ENCODE peak calls at places on chromosomes 4 and X, in five cellular contexts. One of them, this sample, is unnamed.
A peak's percentile ranks its signal among the peaks of the same experiment; 100 is the strongest.

GRCh38 chr4:55184600-55185523 is 59.5 kb upstream of the KDR start:
- DNase-seq in IMR-90: peak; percentile 66
- DNase-seq in H9: peak; percentile 68
- DNase-seq in mesendoderm: peak; percentile 75
- DNase-seq in neuronal stem cell: no peak
- DNase-seq in this sample: no peak

GRCh38 chr4:87057835-87058234 is 123.0 kb downstream of the AFF1 start:
- DNase-seq in IMR-90: peak; percentile 65
- DNase-seq in H9: no peak
- DNase-seq in mesendoderm: no peak
- DNase-seq in neuronal stem cell: no peak
- DNase-seq in this sample: no peak

GRCh38 chr4:182872886-182873285 is 44.3 kb downstream of the DCTD start:
- DNase-seq in IMR-90: no peak
- DNase-seq in H9: no peak
- DNase-seq in mesendoderm: no peak
- DNase-seq in neuronal stem cell: no peak
- DNase-seq in this sample: no peak

GRCh38 chrX:110086162-110086915 is 83.4 kb downstream of the TMEM164 start:
- DNase-seq in IMR-90: peak; percentile 73
- DNase-seq in H9: no peak
- DNase-seq in mesendoderm: no peak
- DNase-seq in neuronal stem cell: no peak
- DNase-seq in this sample: no peak

GRCh38 chr4:1490906-1491629 is 84.8 kb upstream of the NKX1-1 start:
- DNase-seq in IMR-90: no peak
- DNase-seq in H9: no peak
- DNase-seq in mesendoderm: no peak
- DNase-seq in neuronal stem cell: no peak
- DNase-seq in this sample: no peak

GRCh38 chr4:15913631-15913970 is 24.9 kb downstream of the FGFBP1 start:
- DNase-seq in IMR-90: peak; percentile 97
- DNase-seq in H9: no peak
- DNase-seq in mesendoderm: peak; percentile 50
- DNase-seq in neuronal stem cell: no peak
- DNase-seq in this sample: no peak

GRCh38 chrX:42073468-42073867 is 150.1 kb upstream of the CASK start:
- DNase-seq in IMR-90: no peak
- DNase-seq in H9: no peak
- DNase-seq in mesendoderm: no peak
- DNase-seq in neuronal stem cell: no peak
- DNase-seq in this sample: no peak

GRCh38 chr4:133377286-133377685 is 228.2 kb downstream of the PCDH10 start:
- DNase-seq in IMR-90: no peak
- DNase-seq in H9: peak; percentile 45
- DNase-seq in mesendoderm: peak; percentile 65
- DNase-seq in neuronal stem cell: no peak
- DNase-seq in this sample: no peak

GRCh38 chr4:110130578-110131358 is 67.6 kb downstream of the ELOVL6 start:
- DNase-seq in IMR-90: no peak
- DNase-seq in H9: no peak
- DNase-seq in mesendoderm: no peak
- DNase-seq in neuronal stem cell: no peak
- DNase-seq in this sample: no peak

GRCh38 chr4:108852691-108853090 is 89.8 kb upstream of the ETNPPL start:
- DNase-seq in IMR-90: no peak
- DNase-seq in H9: no peak
- DNase-seq in mesendoderm: no peak
- DNase-seq in neuronal stem cell: no peak
- DNase-seq in this sample: no peak

GRCh38 chrX:70970482-70970999 is 39.6 kb upstream of the SLC7A3 start:
- DNase-seq in IMR-90: peak; percentile 16
- DNase-seq in H9: no peak
- DNase-seq in mesendoderm: peak; percentile 42
- DNase-seq in neuronal stem cell: no peak
- DNase-seq in this sample: no peak

GRCh38 chr4:156390599-156391296 is 437.1 kb upstream of the CTSO start:
- DNase-seq in IMR-90: no peak
- DNase-seq in H9: no peak
- DNase-seq in mesendoderm: no peak
- DNase-seq in neuronal stem cell: no peak
- DNase-seq in this sample: no peak

GRCh38 chr4:116357758-116358157 is 727.6 kb downstream of the TRAM1L1 start:
- DNase-seq in IMR-90: no peak
- DNase-seq in H9: no peak
- DNase-seq in mesendoderm: peak; percentile 30
- DNase-seq in neuronal stem cell: no peak
- DNase-seq in this sample: no peak

GRCh38 chr4:21888195-21888976 is 60.2 kb downstream of the KCNIP4 start:
- DNase-seq in IMR-90: peak; percentile 93
- DNase-seq in H9: no peak
- DNase-seq in mesendoderm: no peak
- DNase-seq in neuronal stem cell: no peak
- DNase-seq in this sample: no peak

GRCh38 chr4:161817822-161818412 is 345.9 kb downstream of the FSTL5 start:
- DNase-seq in IMR-90: no peak
- DNase-seq in H9: no peak
- DNase-seq in mesendoderm: no peak
- DNase-seq in neuronal stem cell: no peak
- DNase-seq in this sample: no peak

GRCh38 chr4:133102612-133103409 is 46.3 kb upstream of the PCDH10 start:
- DNase-seq in IMR-90: no peak
- DNase-seq in H9: no peak
- DNase-seq in mesendoderm: peak; percentile 21
- DNase-seq in neuronal stem cell: no peak
- DNase-seq in this sample: no peak

GRCh38 chrX:20265221-20265725 is 1.4 kb downstream of the RPS6KA3 start:
- DNase-seq in IMR-90: peak; percentile 89
- DNase-seq in H9: peak; percentile 42
- DNase-seq in mesendoderm: peak; percentile 73
- DNase-seq in neuronal stem cell: no peak
- DNase-seq in this sample: peak; percentile 43

GRCh38 chrX:17595456-17596035 is 141.7 kb upstream of the SCML1 start:
- DNase-seq in IMR-90: peak; percentile 62
- DNase-seq in H9: no peak
- DNase-seq in mesendoderm: no peak
- DNase-seq in neuronal stem cell: no peak
- DNase-seq in this sample: no peak

GRCh38 chrX:17472424-17472823 is 97.4 kb downstream of the NHS start:
- DNase-seq in IMR-90: no peak
- DNase-seq in H9: no peak
- DNase-seq in mesendoderm: no peak
- DNase-seq in neuronal stem cell: no peak
- DNase-seq in this sample: no peak

GRCh38 chr4:119540249-119540648 is 88.4 kb downstream of the PDE5A start:
- DNase-seq in IMR-90: peak; percentile 64
- DNase-seq in H9: no peak
- DNase-seq in mesendoderm: no peak
- DNase-seq in neuronal stem cell: no peak
- DNase-seq in this sample: no peak

GRCh38 chr4:176077561-176077960 is 11.9 kb downstream of the WDR17 start:
- DNase-seq in IMR-90: no peak
- DNase-seq in H9: no peak
- DNase-seq in mesendoderm: no peak
- DNase-seq in neuronal stem cell: no peak
- DNase-seq in this sample: no peak

GRCh38 chrX:108396188-108396885 is 41.9 kb downstream of the COL4A6 start:
- DNase-seq in IMR-90: peak; percentile 38
- DNase-seq in H9: peak; percentile 42
- DNase-seq in mesendoderm: peak; percentile 90
- DNase-seq in neuronal stem cell: no peak
- DNase-seq in this sample: no peak

GRCh38 chr4:38144029-38144428 is 183.8 kb downstream of the PTTG2 start:
- DNase-seq in IMR-90: peak; percentile 37
- DNase-seq in H9: no peak
- DNase-seq in mesendoderm: no peak
- DNase-seq in neuronal stem cell: no peak
- DNase-seq in this sample: no peak

GRCh38 chrX:50967734-50968133 is 57.2 kb downstream of the BMP15 start:
- DNase-seq in IMR-90: no peak
- DNase-seq in H9: no peak
- DNase-seq in mesendoderm: no peak
- DNase-seq in neuronal stem cell: no peak
- DNase-seq in this sample: no peak

GRCh38 chrX:69216911-69217310 is 51.7 kb upstream of the PJA1 start:
- DNase-seq in IMR-90: peak; percentile 5
- DNase-seq in H9: no peak
- DNase-seq in mesendoderm: no peak
- DNase-seq in neuronal stem cell: no peak
- DNase-seq in this sample: no peak

GRCh38 chrX:69221239-69222102 is 56.2 kb upstream of the PJA1 start:
- DNase-seq in IMR-90: no peak
- DNase-seq in H9: peak; percentile 47
- DNase-seq in mesendoderm: peak; percentile 33
- DNase-seq in neuronal stem cell: peak; percentile 48
- DNase-seq in this sample: no peak

GRCh38 chrX:69218407-69218806 is 53.2 kb upstream of the PJA1 start:
- DNase-seq in IMR-90: no peak
- DNase-seq in H9: no peak
- DNase-seq in mesendoderm: peak; percentile 7
- DNase-seq in neuronal stem cell: no peak
- DNase-seq in this sample: no peak

GRCh38 chrX:69226459-69227158 is 61.4 kb upstream of the PJA1 start:
- DNase-seq in IMR-90: no peak
- DNase-seq in H9: no peak
- DNase-seq in mesendoderm: no peak
- DNase-seq in neuronal stem cell: no peak
- DNase-seq in this sample: no peak

GRCh38 chrX:69222103-69223090 is 57.1 kb upstream of the PJA1 start:
- DNase-seq in IMR-90: peak; percentile 53
- DNase-seq in H9: peak; percentile 88
- DNase-seq in mesendoderm: peak; percentile 86
- DNase-seq in neuronal stem cell: peak; percentile 88
- DNase-seq in this sample: peak; percentile 73
- H3K18ac ChIP-seq in IMR-90: no peak overlapping the region
- H3K18ac ChIP-seq in H9: no peak overlapping the region
- H3K18ac ChIP-seq in mesendoderm: peak overlapping the region; percentile 92
- H3K18ac ChIP-seq in neuronal stem cell: peak overlapping the region; percentile 83
- H3K18ac ChIP-seq in this sample: no peak overlapping the region

GRCh38 chr4:128358231-128358902 is 70.8 kb upstream of the PGRMC2 start:
- DNase-seq in IMR-90: peak; percentile 91
- DNase-seq in H9: no peak
- DNase-seq in mesendoderm: no peak
- DNase-seq in neuronal stem cell: no peak
- DNase-seq in this sample: no peak
- H3K18ac ChIP-seq in IMR-90: peak overlapping the region; percentile 94
- H3K18ac ChIP-seq in H9: no peak overlapping the region
- H3K18ac ChIP-seq in mesendoderm: no peak overlapping the region
- H3K18ac ChIP-seq in neuronal stem cell: no peak overlapping the region
- H3K18ac ChIP-seq in this sample: no peak overlapping the region

GRCh38 chrX:9846631-9847030 is 60.4 kb downstream of the SHROOM2 start:
- DNase-seq in IMR-90: no peak
- DNase-seq in H9: no peak
- DNase-seq in mesendoderm: no peak
- DNase-seq in neuronal stem cell: no peak
- DNase-seq in this sample: no peak

GRCh38 chrX:9844936-9845573 is 58.8 kb downstream of the SHROOM2 start:
- DNase-seq in IMR-90: no peak
- DNase-seq in H9: no peak
- DNase-seq in mesendoderm: no peak
- DNase-seq in neuronal stem cell: no peak
- DNase-seq in this sample: no peak

GRCh38 chrX:9842541-9842940 is 56.3 kb downstream of the SHROOM2 start:
- DNase-seq in IMR-90: no peak
- DNase-seq in H9: peak; percentile 39
- DNase-seq in mesendoderm: peak; percentile 73
- DNase-seq in neuronal stem cell: peak; percentile 35
- DNase-seq in this sample: no peak

GRCh38 chrX:9847071-9847470 is 60.8 kb downstream of the SHROOM2 start:
- DNase-seq in IMR-90: peak; percentile 72
- DNase-seq in H9: no peak
- DNase-seq in mesendoderm: no peak
- DNase-seq in neuronal stem cell: no peak
- DNase-seq in this sample: no peak

GRCh38 chrX:9845574-9845948 is 59.3 kb downstream of the SHROOM2 start:
- DNase-seq in IMR-90: peak; percentile 29
- DNase-seq in H9: no peak
- DNase-seq in mesendoderm: no peak
- DNase-seq in neuronal stem cell: no peak
- DNase-seq in this sample: no peak
- H3K18ac ChIP-seq in IMR-90: peak overlapping the region; percentile 55
- H3K18ac ChIP-seq in H9: no peak overlapping the region
- H3K18ac ChIP-seq in mesendoderm: no peak overlapping the region
- H3K18ac ChIP-seq in neuronal stem cell: no peak overlapping the region
- H3K18ac ChIP-seq in this sample: no peak overlapping the region

DNA sequence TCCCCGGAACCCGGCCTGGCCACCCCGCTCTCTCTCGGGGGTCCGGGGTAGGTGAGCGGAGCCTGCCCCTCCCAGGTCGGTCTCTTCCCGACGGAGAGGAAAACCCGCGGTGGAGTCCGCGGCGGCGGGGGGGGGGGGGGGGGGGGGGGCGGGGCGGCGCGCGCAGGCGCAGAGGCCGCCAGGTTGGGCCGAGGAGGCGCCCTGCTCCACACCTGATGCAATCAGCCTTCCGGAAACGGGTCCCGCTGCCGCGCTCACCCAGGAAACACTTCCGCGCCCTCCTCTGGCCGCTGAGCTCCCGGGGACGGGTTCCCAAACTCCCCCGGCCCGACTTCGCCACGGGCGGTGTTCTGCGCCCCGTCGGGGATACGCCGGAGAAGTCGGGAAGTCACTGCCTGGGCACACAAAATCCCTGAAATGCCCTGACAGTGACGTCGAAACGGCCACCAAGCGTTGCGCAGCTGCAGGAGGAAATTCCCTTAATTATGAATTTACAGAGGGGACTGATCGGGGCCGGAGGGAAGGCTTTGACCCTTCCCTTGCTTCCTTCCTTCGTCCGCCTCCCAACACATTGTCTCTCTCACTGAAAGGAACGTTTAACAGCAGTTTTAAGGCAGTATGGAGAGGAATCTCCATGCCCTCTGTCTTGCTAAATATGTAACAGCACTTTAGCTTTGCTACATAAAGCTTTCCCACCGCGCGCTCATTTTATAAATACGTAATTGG is 2.1 kb upstream of the APBB2 start:
- DNase-seq in IMR-90: peak; percentile 57
- DNase-seq in H9: peak; percentile 93
- DNase-seq in mesendoderm: peak; percentile 91
- DNase-seq in neuronal stem cell: peak; percentile 69
- DNase-seq in this sample: peak; percentile 62
- H3K18ac ChIP-seq in IMR-90: peak overlapping the region; percentile 96
- H3K18ac ChIP-seq in H9: peak overlapping the region; percentile 95
- H3K18ac ChIP-seq in mesendoderm: peak overlapping the region; percentile 98
- H3K18ac ChIP-seq in neuronal stem cell: peak overlapping the region; percentile 98
- H3K18ac ChIP-seq in this sample: peak overlapping the region; percentile 89

GRCh38 chr4:93770201-93770600 is 58.4 kb upstream of the ATOH1 start:
- DNase-seq in IMR-90: no peak
- DNase-seq in H9: no peak
- DNase-seq in mesendoderm: no peak
- DNase-seq in neuronal stem cell: no peak
- DNase-seq in this sample: no peak
- H3K18ac ChIP-seq in IMR-90: no peak overlapping the region
- H3K18ac ChIP-seq in H9: no peak overlapping the region
- H3K18ac ChIP-seq in mesendoderm: no peak overlapping the region
- H3K18ac ChIP-seq in neuronal stem cell: no peak overlapping the region
- H3K18ac ChIP-seq in this sample: no peak overlapping the region